ENCODE peak calls at places on chromosomes 16 and 17, in four cellular contexts. K is brain microvascular endothelial cell, Q is psoas muscle, T is heart left ventricle. V is an unnamed sample.

GRCh38 chr17:78113804-78114785 is 14.5 kb downstream of the TMC6 start:
- DNase-seq in K (no peak), Q (peak; percentile 38), T (no peak), V (no peak)

GRCh38 chr17:65228734-65229390 is 91.7 kb downstream of the RGS9 start:
- DNase-seq in K (no peak), Q (no peak), T (no peak), V (no peak)

GRCh38 chr16:53664724-53665345 is 38.8 kb downstream of the RPGRIP1L start:
- DNase-seq in K (peak; percentile 87), Q (no peak), T (no peak), V (no peak)

GRCh38 chr17:43562679-43563146 is 16.6 kb upstream of the ETV4 start:
- DNase-seq in K (no peak), Q (no peak), T (no peak), V (no peak)

GRCh38 chr17:50214986-50215730 is 13.7 kb upstream of the COL1A1 start:
- DNase-seq in K (no peak), Q (no peak), T (no peak), V (peak; percentile 57)

GRCh38 chr17:65553646-65554567 is 7.5 kb downstream of the AXIN2 start:
- DNase-seq in K (no peak), Q (no peak), T (no peak), V (no peak)

GRCh38 chr17:42133461-42134041 is 10.9 kb downstream of the HSPB9 start:
- DNase-seq in K (no peak), Q (no peak), T (no peak), V (no peak)

GRCh38 chr17:4369557-4370230 is 3.2 kb upstream of the UBE2G1 start:
- DNase-seq in K (no peak), Q (no peak), T (no peak), V (no peak)

GRCh38 chr17:36749493-36749892 is 148.1 kb downstream of the MRM1 start:
- DNase-seq in K (no peak), Q (no peak), T (no peak), V (no peak)

GRCh38 chr17:78780852-78781338 is 1.2 kb downstream of the CYTH1 start:
- DNase-seq in K (no peak), Q (no peak), T (no peak), V (no peak)

GRCh38 chr17:1643293-1643998 is 2.1 kb downstream of the SCARF1 start:
- DNase-seq in K (no peak), Q (peak; percentile 67), T (no peak), V (no peak)

GRCh38 chr17:3381957-3382356 is 4.2 kb downstream of the OR3A2 start:
- DNase-seq in K (no peak), Q (no peak), T (no peak), V (no peak)

GRCh38 chr17:12545877-12546513 is 119.7 kb upstream of the MYOCD start:
- DNase-seq in K (peak; percentile 58), Q (no peak), T (peak; percentile 28), V (no peak)

GRCh38 chr17:9290226-9290613 is 268.9 kb downstream of the NTN1 start:
- DNase-seq in K (no peak), Q (no peak), T (no peak), V (no peak)

GRCh38 chr16:81707411-81708321 is 71.4 kb upstream of the PLCG2 start:
- DNase-seq in K (peak; percentile 13), Q (no peak), T (no peak), V (no peak)

GRCh38 chr17:59680314-59680713 is 26.9 kb downstream of the PTRH2 start:
- DNase-seq in K (no peak), Q (no peak), T (no peak), V (no peak)

GRCh38 chr16:85004587-85005205 is 6.6 kb downstream of the ZDHHC7 start:
- DNase-seq in K (peak; percentile 84), Q (peak; percentile 50), T (no peak), V (no peak)

GRCh38 chr16:12559714-12560113 is 244.0 kb downstream of the CPPED1 start:
- DNase-seq in K (no peak), Q (no peak), T (no peak), V (no peak)

GRCh38 chr17:600576-601301 is 113.9 kb downstream of the VPS53 start:
- DNase-seq in K (no peak), Q (no peak), T (no peak), V (no peak)

GRCh38 chr17:78154903-78155811 is 9.0 kb downstream of the C17orf99 start:
- DNase-seq in K (no peak), Q (no peak), T (no peak), V (no peak)

GRCh38 chr17:79042421-79043190 is 18.6 kb downstream of the C1QTNF1 start:
- DNase-seq in K (peak; percentile 33), Q (peak; percentile 86), T (peak; percentile 60), V (no peak)

GRCh38 chr16:81318711-81319110 is 3.9 kb downstream of the GAN start:
- DNase-seq in K (no peak), Q (no peak), T (no peak), V (no peak)

GRCh38 chr16:8575399-8575798 is 14.9 kb downstream of the TMEM114 start:
- DNase-seq in K (no peak), Q (no peak), T (no peak), V (no peak)

GRCh38 chr17:60356947-60357346 is 35.0 kb downstream of the USP32 start:
- DNase-seq in K (peak; percentile 34), Q (no peak), T (no peak), V (no peak)

GRCh38 chr17:15651001-15651582 is 31.6 kb upstream of the FBXW10B start:
- DNase-seq in K (no peak), Q (no peak), T (no peak), V (no peak)

GRCh38 chr17:33284022-33284421 is 9.1 kb downstream of the ASIC2 start:
- DNase-seq in K (peak; percentile 64), Q (no peak), T (no peak), V (peak; percentile 69)

GRCh38 chr16:89710709-89711564 is 9.4 kb upstream of the SPATA2L start:
- DNase-seq in K (no peak), Q (no peak), T (no peak), V (no peak)

GRCh38 chr16:86384980-86385379 is 125.3 kb upstream of the FOXF1 start:
- DNase-seq in K (no peak), Q (no peak), T (no peak), V (no peak)

GRCh38 chr16:50961944-50962343 is 189.1 kb downstream of the SALL1 start:
- DNase-seq in K (no peak), Q (no peak), T (no peak), V (no peak)

GRCh38 chr16:29824589-29825144 is 4.4 kb downstream of the MVP start:
- DNase-seq in K (no peak), Q (no peak), T (no peak), V (no peak)

GRCh38 chr16:23847938-23848337 is 12.2 kb downstream of the PRKCB start:
- DNase-seq in K (no peak), Q (no peak), T (no peak), V (no peak)

GRCh38 chr17:61284174-61284573 is 115.5 kb upstream of the TBX2 start:
- DNase-seq in K (peak; percentile 92), Q (no peak), T (no peak), V (no peak)

GRCh38 chr16:12259258-12259657 is 282.7 kb downstream of the SNX29 start:
- DNase-seq in K (no peak), Q (no peak), T (no peak), V (no peak)

GRCh38 chr17:8894189-8894611 is 26.7 kb upstream of the PIK3R6 start:
- DNase-seq in K (no peak), Q (no peak), T (peak; percentile 14), V (no peak)

GRCh38 chr16:15644306-15644961 is 1.5 kb upstream of the MARF1 start:
- DNase-seq in K (no peak), Q (no peak), T (no peak), V (no peak)

GRCh38 chr16:22372882-22373661 is 1.3 kb downstream of the CDR2 start:
- DNase-seq in K (no peak), Q (no peak), T (no peak), V (no peak)

GRCh38 chr17:13351046-13351445 is 250.7 kb downstream of the HS3ST3A1 start:
- DNase-seq in K (peak; percentile 22), Q (no peak), T (no peak), V (no peak)

GRCh38 chr17:35069311-35069710 is 5.8 kb upstream of the RFFL start:
- DNase-seq in K (peak; percentile 35), Q (no peak), T (no peak), V (no peak)

DNA sequence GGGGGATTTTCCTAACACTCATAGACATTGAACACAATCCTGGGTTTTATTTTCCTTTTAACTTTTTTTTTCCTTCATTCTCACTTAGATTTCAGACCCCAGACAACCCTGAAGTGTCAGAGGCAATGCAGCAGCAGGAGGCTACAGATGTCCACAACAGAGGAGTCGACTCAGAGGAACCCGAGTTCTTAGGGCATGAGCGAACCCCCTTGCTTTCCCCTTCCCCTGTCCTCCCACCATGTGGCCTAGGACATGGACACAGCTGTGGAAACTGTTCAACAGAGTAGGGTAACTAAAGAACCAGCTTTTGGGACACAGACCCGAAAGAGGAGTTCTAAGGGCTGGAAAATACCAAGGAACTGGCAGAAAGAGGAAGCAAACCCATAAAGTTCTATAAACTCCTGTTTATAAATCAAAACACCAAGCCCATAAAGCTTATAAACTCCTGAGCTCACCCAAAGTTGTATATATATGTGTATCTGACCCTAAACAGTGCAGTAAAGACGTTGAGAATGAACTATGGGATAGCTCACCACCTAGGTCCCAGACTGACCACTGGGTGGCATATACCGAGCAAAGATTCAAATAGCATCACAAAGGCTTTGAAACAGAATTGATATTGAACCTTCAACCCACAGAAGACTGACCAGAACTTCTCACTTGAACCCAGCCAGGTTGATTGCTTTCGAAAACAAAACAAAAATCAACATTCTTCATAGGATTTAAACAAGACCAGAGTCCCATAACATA is 33.9 kb downstream of the CMTM4 start:
- DNase-seq in K (peak; percentile 48), Q (no peak), T (no peak), V (no peak)
- TF ChIP-seq CTCF in K (peak; percentile 76), Q (peak; percentile 51), T (peak; percentile 29), V (no peak)

GRCh38 chr16:83470406-83470805 is 337.4 kb upstream of the HSBP1 start:
- DNase-seq in K (peak; percentile 62), Q (no peak), T (no peak), V (no peak)
- H3K4me3 ChIP-seq in K (no peak overlapping the region), Q (no peak overlapping the region), T (no peak overlapping the region), V (no peak overlapping the region)

GRCh38 chr17:17990282-17990681 is 17.6 kb downstream of the DRC3 start:
- DNase-seq in K (no peak), Q (no peak), T (no peak), V (no peak)

GRCh38 chr17:17993366-17993765 is 20.7 kb downstream of the DRC3 start:
- DNase-seq in K (no peak), Q (no peak), T (no peak), V (no peak)

GRCh38 chr17:17994770-17995169 is 22.1 kb downstream of the DRC3 start:
- DNase-seq in K (no peak), Q (no peak), T (no peak), V (no peak)

GRCh38 chr17:17993852-17994251 is 21.2 kb downstream of the DRC3 start:
- DNase-seq in K (no peak), Q (no peak), T (no peak), V (no peak)

GRCh38 chr17:17994271-17994670 is 21.6 kb downstream of the DRC3 start:
- DNase-seq in K (no peak), Q (no peak), T (peak; percentile 32), V (no peak)
- TF ChIP-seq CTCF in K (peak; percentile 79), Q (peak; percentile 16), T (peak; percentile 36), V (no peak)

DNA sequence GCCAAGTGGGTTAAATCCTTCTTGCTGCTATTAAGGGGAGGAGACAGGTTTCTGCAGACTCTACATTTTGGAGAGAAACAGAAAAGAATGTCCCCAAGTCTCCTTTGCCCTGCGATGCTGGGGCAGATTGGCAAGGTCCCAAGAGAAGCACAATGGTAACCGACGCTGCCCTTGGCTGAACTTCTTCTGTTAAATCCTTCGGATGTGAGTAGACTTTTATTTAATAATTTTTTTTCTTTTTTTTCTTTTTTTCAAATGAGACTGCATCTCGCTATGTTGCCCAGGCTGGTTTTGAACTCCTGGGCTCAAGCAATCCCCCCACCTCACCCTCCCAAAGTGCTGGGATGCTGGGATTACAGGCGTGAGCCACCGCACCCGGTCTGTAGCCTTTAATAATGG is 13.9 kb downstream of the ATP5PD start:
- DNase-seq in K (peak; percentile 16), Q (no peak), T (peak; percentile 56), V (no peak)
- H3K4me3 ChIP-seq in K (peak overlapping the region; percentile 95), Q (peak overlapping the region; percentile 78), T (peak overlapping the region; percentile 83), V (peak overlapping the region; percentile 68)

V was measured in right atrium auricular region.